ENCODE peak calls at places on chromosomes 3 and 15, in seven cellular contexts. S is GM23248, L is HepG2, P is PC-3, G is GM12878, C is heart right ventricle, U is IMR-90. M is an unnamed sample.

GRCh38 chr3:149435936-149436885 is 38.3 kb upstream of the TM4SF4 start:
- DNase-seq in S (peak), L (no peak), P (no peak), G (no peak), C (no peak), U (no peak), M (no peak)

GRCh38 chr3:171282041-171282440 is 178.2 kb downstream of the TNIK start:
- DNase-seq in S (peak), L (no peak), P (no peak), G (no peak), C (peak), U (peak), M (no peak)

GRCh38 chr3:76943058-76943457 is 96.8 kb upstream of the ROBO2 start:
- DNase-seq in S (no peak), L (peak), P (no peak), G (no peak), C (no peak), U (peak), M (no peak)

GRCh38 chr3:38133557-38134405 is 3.1 kb downstream of the ACAA1 start:
- DNase-seq in S (no peak), L (peak), P (peak), G (no peak), C (no peak), U (no peak), M (peak)

GRCh38 chr3:10319251-10319650 is 1.7 kb downstream of the SEC13 start:
- DNase-seq in S (no peak), L (no peak), P (no peak), G (no peak), C (no peak), U (no peak), M (peak)

GRCh38 chr3:54670269-54671000 is 257.4 kb downstream of the LRTM1 start:
- DNase-seq in S (no peak), L (no peak), P (no peak), G (no peak), C (no peak), U (no peak), M (peak)

GRCh38 chr3:56851966-56852884 is 50.5 kb upstream of the ARHGEF3 start:
- DNase-seq in S (no peak), L (no peak), P (peak), G (no peak), C (no peak), U (no peak), M (no peak)

GRCh38 chr3:185959609-185960517 is 22.0 kb upstream of the TRA2B start:
- DNase-seq in S (peak), L (peak), P (peak), G (no peak), C (no peak), U (peak), M (peak)

GRCh38 chr15:91787198-91787597 is 66.3 kb upstream of the SLCO3A1 start:
- DNase-seq in S (no peak), L (no peak), P (no peak), G (no peak), C (no peak), U (no peak), M (no peak)

GRCh38 chr3:37745079-37745478 is 116.6 kb upstream of the CTDSPL start:
- DNase-seq in S (no peak), L (no peak), P (no peak), G (no peak), C (no peak), U (no peak), M (no peak)

GRCh38 chr3:49112262-49112661 is 7.7 kb upstream of the QARS1 start:
- DNase-seq in S (no peak), L (no peak), P (no peak), G (no peak), C (no peak), U (no peak), M (no peak)

GRCh38 chr15:48978638-48979037 is 14.9 kb upstream of the SHC4 start:
- DNase-seq in S (no peak), L (no peak), P (no peak), G (no peak), C (no peak), U (no peak), M (no peak)

GRCh38 chr3:138547342-138547975 is 46.6 kb downstream of the CEP70 start:
- DNase-seq in S (no peak), L (no peak), P (peak), G (no peak), C (no peak), U (no peak), M (no peak)

GRCh38 chr3:139534444-139534812 is 5.1 kb downstream of the RBP1 start:
- DNase-seq in S (peak), L (no peak), P (peak), G (no peak), C (no peak), U (peak), M (no peak)

GRCh38 chr3:178435575-178435974 is 100.7 kb upstream of the KCNMB2 start:
- DNase-seq in S (no peak), L (no peak), P (no peak), G (no peak), C (no peak), U (no peak), M (no peak)

GRCh38 chr15:100150906-100151305 is 190.9 kb downstream of the ADAMTS17 start:
- DNase-seq in S (no peak), L (no peak), P (no peak), G (no peak), C (no peak), U (no peak), M (no peak)

GRCh38 chr3:30401971-30402370 is 204.4 kb upstream of the TGFBR2 start:
- DNase-seq in S (peak), L (no peak), P (no peak), G (no peak), C (peak), U (peak), M (no peak)

GRCh38 chr15:51775967-51776816 is 24.8 kb downstream of the TMOD2 start:
- DNase-seq in S (peak), L (peak), P (peak), G (peak), C (peak), U (peak), M (peak)

GRCh38 chr3:135887220-135887619 is 78.3 kb upstream of the PPP2R3A start:
- DNase-seq in S (peak), L (no peak), P (peak), G (no peak), C (no peak), U (peak), M (no peak)

GRCh38 chr3:124878561-124879394 is 8.4 kb downstream of the ITGB5 start:
- DNase-seq in S (peak), L (peak), P (peak), G (no peak), C (peak), U (peak), M (peak)

GRCh38 chr3:33104803-33105202 is 7.9 kb upstream of the GLB1 start:
- DNase-seq in S (no peak), L (no peak), P (no peak), G (no peak), C (no peak), U (no peak), M (no peak)

GRCh38 chr3:11392689-11393114 is 120.5 kb downstream of the ATG7 start:
- DNase-seq in S (no peak), L (no peak), P (no peak), G (no peak), C (no peak), U (no peak), M (no peak)

GRCh38 chr15:85639752-85640381 is 154.9 kb downstream of the KLHL25 start:
- DNase-seq in S (peak), L (no peak), P (peak), G (no peak), C (no peak), U (peak), M (peak)
- H3K27ac ChIP-seq in S (peak), L (no peak), P (no peak), G (no peak), C (peak), U (no peak), M (no peak)

GRCh38 chr15:80588801-80589200 is 106.3 kb upstream of the ABHD17C start:
- DNase-seq in S (peak), L (peak), P (peak), G (no peak), C (no peak), U (peak), M (peak)
- H3K27ac ChIP-seq in S (peak), L (no peak), P (peak), G (no peak), C (no peak), U (peak), M (no peak)

GRCh38 chr15:63373866-63374548 is 7.6 kb downstream of the CA12 start:
- DNase-seq in S (no peak), L (no peak), P (no peak), G (no peak), C (no peak), U (no peak), M (no peak)

GRCh38 chr15:63372753-63373152 is 8.9 kb downstream of the CA12 start:
- DNase-seq in S (peak), L (no peak), P (no peak), G (no peak), C (no peak), U (peak), M (no peak)

GRCh38 chr15:63374686-63375520 is 6.7 kb downstream of the CA12 start:
- DNase-seq in S (peak), L (no peak), P (peak), G (no peak), C (peak), U (peak), M (no peak)

GRCh38 chr15:63372018-63372705 is 9.5 kb downstream of the CA12 start:
- DNase-seq in S (peak), L (no peak), P (peak), G (no peak), C (no peak), U (peak), M (no peak)

DNA sequence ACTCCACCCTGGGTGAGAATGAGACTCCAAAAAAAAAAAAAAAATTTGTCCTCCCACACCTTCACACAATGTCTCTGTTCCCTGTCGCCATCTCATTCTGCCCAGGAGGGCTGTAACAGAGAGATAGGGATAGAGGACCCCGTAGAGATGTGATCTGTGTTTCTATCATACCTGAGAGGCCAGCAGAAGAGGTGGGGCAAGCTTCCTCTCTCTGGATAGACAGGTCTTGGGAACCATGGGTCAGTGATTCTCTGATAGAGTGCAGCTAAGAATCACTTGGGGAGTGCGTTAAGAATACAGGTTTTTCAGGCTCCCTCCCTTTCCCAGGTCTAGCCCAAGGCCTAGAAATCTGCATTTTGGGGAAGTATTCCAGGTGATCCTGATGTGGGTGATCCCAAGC is 8.3 kb downstream of the CA12 start:
- DNase-seq in S (no peak), L (no peak), P (no peak), G (no peak), C (no peak), U (no peak), M (no peak)
- H3K27ac ChIP-seq in S (peak), L (no peak), P (no peak), G (no peak), C (peak), U (no peak), M (no peak)

GRCh38 chr15:89790661-89791060 is 14.5 kb downstream of the MESP2 start:
- DNase-seq in S (no peak), L (no peak), P (no peak), G (no peak), C (no peak), U (no peak), M (no peak)
- H3K27ac ChIP-seq in S (no peak), L (no peak), P (no peak), G (no peak), C (no peak), U (no peak), M (no peak)

GRCh38 chr15:62218841-62219240 is 53.8 kb upstream of the C2CD4B start:
- DNase-seq in S (no peak), L (no peak), P (no peak), G (no peak), C (no peak), U (no peak), M (no peak)
- H3K27ac ChIP-seq in S (no peak), L (no peak), P (no peak), G (no peak), C (no peak), U (no peak), M (no peak)

DNA sequence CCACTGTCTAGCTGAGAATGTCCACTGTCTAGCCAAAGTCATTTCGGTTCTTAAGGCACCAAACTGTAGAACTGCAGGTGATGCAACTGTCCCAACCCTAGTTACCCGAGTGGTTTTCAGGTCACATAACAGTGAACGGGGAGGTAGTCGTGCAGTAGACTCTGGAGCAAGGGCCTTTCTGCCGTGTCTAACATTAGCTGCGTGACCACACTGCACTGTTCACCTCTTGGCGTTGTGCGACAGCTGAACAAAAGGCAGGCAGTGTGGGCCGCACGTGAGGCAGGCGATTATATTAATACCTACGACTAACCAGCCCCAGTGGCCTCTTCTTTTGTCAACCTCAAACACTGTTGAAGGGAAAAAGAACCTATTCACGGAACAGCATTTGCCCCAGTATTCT is 2.8 kb downstream of the LRRN1 start:
- DNase-seq in S (no peak), L (no peak), P (no peak), G (no peak), C (no peak), U (no peak), M (no peak)
- H3K27ac ChIP-seq in S (no peak), L (no peak), P (no peak), G (no peak), C (no peak), U (no peak), M (no peak)

M was measured in small intestine.